ENCODE peak calls at places on chromosomes 4 and X, in seven cellular contexts. N, E, K, T, Y, V and C are unnamed samples. For H3K27me3, the result is how much of the 10 kb centered on the place peaks cover.

GRCh38 chrX:13110427-13111324 is 66.3 kb upstream of the FAM9C start:
- DNase-seq in K (peak), Y (no peak), N (no peak), E (peak), T (no peak), V (peak), C (no peak)

GRCh38 chr4:56979674-56980073 is 978 bp downstream of the POLR2B start:
- DNase-seq in T (peak), Y (no peak), E (no peak), K (peak), V (no peak), N (no peak), C (no peak)

GRCh38 chrX:107571296-107571998 is 56.9 kb upstream of the PRPS1 start:
- DNase-seq in N (peak), Y (peak), T (no peak), K (peak), E (peak), V (peak), C (no peak)

GRCh38 chrX:155262970-155263754 is 1.1 kb downstream of the RAB39B start:
- DNase-seq in V (no peak), K (no peak), Y (no peak), T (no peak), N (no peak), E (no peak), C (no peak)

GRCh38 chr4:48694824-48695223 is 85.3 kb downstream of the FRYL start:
- DNase-seq in T (no peak), E (no peak), K (no peak), Y (no peak), V (no peak), N (no peak), C (no peak)

GRCh38 chrX:54695231-54695630 is 102.8 kb downstream of the ITIH6 start:
- DNase-seq in T (peak), V (peak), N (no peak), E (no peak), Y (no peak), K (peak), C (no peak)

GRCh38 chrX:132958086-132958703 is at the start of gene HS6ST2:
- DNase-seq in K (no peak), N (no peak), T (no peak), Y (no peak), V (no peak), E (no peak), C (no peak)

GRCh38 chr4:849478-850175 is 23.7 kb upstream of the CPLX1 start:
- DNase-seq in K (no peak), Y (no peak), E (no peak), V (no peak), N (no peak), T (no peak), C (no peak)

GRCh38 chr4:118265312-118266144 is 87.3 kb downstream of the PRSS12 start:
- DNase-seq in V (no peak), N (peak), K (peak), T (peak), Y (no peak), E (peak), C (no peak)

GRCh38 chr4:149426461-149426860 is 389.2 kb downstream of the IQCM start:
- DNase-seq in N (no peak), Y (no peak), T (no peak), V (peak), K (peak), E (no peak), C (no peak)

GRCh38 chr4:17515724-17516407 is 901 bp downstream of the CLRN2 start:
- DNase-seq in K (no peak), N (no peak), V (no peak), E (no peak), T (no peak), Y (no peak), C (no peak)

GRCh38 chrX:71056857-71057256 is 11.3 kb downstream of the SNX12 start:
- DNase-seq in N (no peak), K (peak), E (no peak), T (no peak), Y (no peak), V (peak), C (no peak)

GRCh38 chr4:170589597-170590191 is 499.9 kb upstream of the AADAT start:
- DNase-seq in V (no peak), K (no peak), N (no peak), Y (no peak), T (no peak), E (no peak), C (no peak)

GRCh38 chr4:156336516-156336915 is 382.9 kb upstream of the CTSO start:
- DNase-seq in V (no peak), Y (no peak), N (no peak), E (no peak), T (no peak), K (no peak), C (no peak)

GRCh38 chr4:128403586-128403985 is 116.0 kb upstream of the PGRMC2 start:
- DNase-seq in Y (no peak), K (no peak), V (no peak), N (no peak), E (no peak), T (no peak), C (no peak)

GRCh38 chr4:38889143-38889542 is 21.5 kb downstream of the FAM114A1 start:
- DNase-seq in Y (no peak), V (peak), N (no peak), K (peak), T (no peak), E (no peak), C (no peak)

GRCh38 chrX:133482345-133483041 is 67.2 kb upstream of the GPC4 start:
- DNase-seq in Y (no peak), V (peak), T (no peak), N (no peak), E (no peak), K (peak), C (no peak)

GRCh38 chr4:86894465-86894864 is 2.2 kb upstream of the C4orf36 start:
- DNase-seq in E (no peak), K (no peak), T (no peak), N (no peak), V (no peak), Y (no peak), C (no peak)

GRCh38 chr4:7507381-7507780 is 72.7 kb upstream of the PSAPL1 start:
- DNase-seq in T (no peak), K (no peak), N (no peak), Y (no peak), V (no peak), E (no peak), C (no peak)

GRCh38 chrX:112678831-112679230 is 907 bp downstream of the LHFPL1 start:
- DNase-seq in Y (no peak), T (no peak), K (no peak), V (no peak), E (no peak), N (no peak), C (no peak)

GRCh38 chr4:147351083-147351787 is 129.7 kb upstream of the EDNRA start:
- DNase-seq in Y (no peak), T (no peak), K (peak), N (no peak), V (no peak), E (no peak), C (no peak)

GRCh38 chr4:52081216-52081615 is 30.1 kb downstream of the SPATA18 start:
- DNase-seq in K (no peak), N (no peak), T (no peak), E (no peak), V (no peak), Y (no peak), C (no peak)

GRCh38 chr4:170089274-170089742 is 448 bp downstream of the AADAT start:
- DNase-seq in Y (no peak), V (peak), T (peak), K (peak), N (no peak), E (no peak), C (no peak)

GRCh38 chr4:147447820-147448219 is 33.1 kb upstream of the EDNRA start:
- DNase-seq in N (no peak), T (no peak), V (no peak), E (no peak), K (no peak), Y (no peak), C (no peak)

GRCh38 chrX:105711805-105712204 is 110.5 kb upstream of the NRK start:
- DNase-seq in Y (no peak), N (no peak), E (no peak), T (no peak), V (no peak), K (no peak), C (no peak)

GRCh38 chr4:105061136-105061696 is 85.5 kb upstream of the TET2 start:
- DNase-seq in T (no peak), Y (no peak), N (no peak), V (no peak), E (peak), K (peak), C (no peak)

GRCh38 chr4:140028676-140029407 is 125.1 kb downstream of the MAML3 start:
- DNase-seq in K (no peak), Y (no peak), E (no peak), T (no peak), N (no peak), V (no peak), C (no peak)

GRCh38 chr4:633976-634598 is 8.7 kb downstream of the PDE6B start:
- DNase-seq in V (no peak), N (no peak), T (no peak), Y (no peak), K (no peak), E (no peak), C (no peak)

GRCh38 chr4:71261633-71262121 is 77.1 kb upstream of the SLC4A4 start:
- DNase-seq in Y (no peak), N (no peak), T (no peak), E (no peak), K (no peak), V (no peak), C (no peak)

GRCh38 chrX:34338046-34338445 is 205.9 kb upstream of the FAM47A start:
- DNase-seq in K (no peak), V (no peak), T (no peak), N (no peak), Y (no peak), E (no peak), C (no peak)

DNA sequence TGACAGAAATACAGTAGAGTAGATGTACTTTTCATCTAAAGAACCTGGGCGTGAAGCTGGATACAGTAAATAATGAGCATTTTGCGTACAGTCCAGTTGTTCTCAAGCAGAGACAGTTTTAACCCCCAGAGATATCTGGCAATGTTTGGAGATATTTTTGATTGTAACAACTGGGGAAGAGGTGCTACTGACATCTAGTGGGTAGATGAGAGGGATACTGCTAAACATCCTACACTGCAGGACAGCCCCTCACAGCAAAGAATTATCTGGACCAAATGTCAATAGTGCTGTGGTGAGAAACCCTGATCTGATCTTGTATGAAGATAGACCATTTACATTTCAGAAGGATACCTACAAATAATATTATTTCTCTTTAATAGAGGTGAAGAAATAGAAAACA is 200.2 kb upstream of the FAM47A start:
- DNase-seq in E (no peak), V (peak), T (no peak), K (no peak), N (no peak), Y (no peak), C (no peak)
- TF ChIP-seq CTCF in E (no peak), V (peak), T (no peak), K (peak), N (no peak), Y (no peak), C (no peak)

GRCh38 chr4:26237916-26238315 is 82.9 kb upstream of the RBPJ start:
- DNase-seq in K (no peak), N (no peak), Y (no peak), V (no peak), T (no peak), E (no peak), C (no peak)
- H3K27ac ChIP-seq in K (no peak), N (no peak), Y (no peak), V (no peak), T (no peak), E (no peak), C (no peak)

GRCh38 chrX:39690541-39691415 is 407.0 kb downstream of the BCOR start:
- DNase-seq in N (no peak), K (no peak), T (no peak), V (no peak), E (no peak), Y (no peak), C (no peak)

GRCh38 chrX:39688576-39689373 is 409.0 kb downstream of the BCOR start:
- DNase-seq in N (peak), V (peak), T (peak), E (peak), K (peak), Y (no peak), C (no peak)

GRCh38 chrX:39689374-39690104 is 408.2 kb downstream of the BCOR start:
- DNase-seq in V (no peak), K (no peak), T (no peak), Y (no peak), N (no peak), E (no peak), C (no peak)

GRCh38 chrX:39691724-39692123 is 406.0 kb downstream of the BCOR start:
- DNase-seq in V (no peak), N (no peak), E (no peak), T (no peak), Y (no peak), K (no peak), C (no peak)

DNA sequence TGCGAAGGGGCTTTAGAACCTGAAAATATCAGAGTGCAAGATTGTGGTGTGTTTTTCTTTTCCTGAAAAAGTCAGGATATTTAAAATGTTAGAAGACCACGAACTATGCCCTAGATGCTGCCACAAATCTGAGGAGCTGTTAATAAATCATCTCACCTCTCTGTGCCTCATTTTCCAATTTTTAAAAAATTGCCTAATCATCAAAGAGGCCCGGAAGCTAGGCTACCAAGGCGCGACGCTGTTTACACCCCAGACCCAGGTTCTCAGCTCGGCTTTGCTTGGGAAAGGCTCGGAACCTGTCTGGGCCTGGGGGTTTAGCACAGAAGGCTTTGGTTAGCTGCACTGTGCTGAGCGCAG is 409.6 kb downstream of the BCOR start:
- DNase-seq in E (no peak), Y (no peak), K (no peak), N (no peak), T (no peak), V (no peak), C (no peak)
- H3K27me3 ChIP-seq in E (under half), Y (under half), K (under half), N (under half), T (under half), V (under half), C (under half)

DNA sequence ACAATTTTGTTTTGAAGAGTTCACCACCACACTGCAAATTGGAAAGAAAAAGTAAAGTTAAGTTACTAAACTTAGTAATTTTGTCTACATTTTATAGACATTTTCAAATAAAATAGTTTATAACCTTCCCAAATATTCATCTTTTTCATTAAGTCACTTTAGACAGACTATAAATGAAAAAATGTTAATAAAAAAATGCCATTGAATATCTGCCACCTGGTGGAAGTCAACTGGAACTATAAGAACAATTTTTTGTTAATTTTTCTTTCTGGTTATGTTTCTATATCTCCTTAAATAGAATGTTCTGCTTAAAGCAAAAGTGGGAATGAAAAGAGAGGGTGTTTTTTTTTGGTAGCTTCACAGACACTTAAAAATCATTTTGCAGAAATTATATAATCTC is 534.4 kb upstream of the PCDH10 start:
- DNase-seq in E (no peak), K (peak), T (no peak), Y (no peak), N (no peak), V (peak), C (no peak)
- TF ChIP-seq CTCF in E (no peak), K (peak), T (peak), Y (no peak), N (no peak), V (peak), C (no peak)

DNA sequence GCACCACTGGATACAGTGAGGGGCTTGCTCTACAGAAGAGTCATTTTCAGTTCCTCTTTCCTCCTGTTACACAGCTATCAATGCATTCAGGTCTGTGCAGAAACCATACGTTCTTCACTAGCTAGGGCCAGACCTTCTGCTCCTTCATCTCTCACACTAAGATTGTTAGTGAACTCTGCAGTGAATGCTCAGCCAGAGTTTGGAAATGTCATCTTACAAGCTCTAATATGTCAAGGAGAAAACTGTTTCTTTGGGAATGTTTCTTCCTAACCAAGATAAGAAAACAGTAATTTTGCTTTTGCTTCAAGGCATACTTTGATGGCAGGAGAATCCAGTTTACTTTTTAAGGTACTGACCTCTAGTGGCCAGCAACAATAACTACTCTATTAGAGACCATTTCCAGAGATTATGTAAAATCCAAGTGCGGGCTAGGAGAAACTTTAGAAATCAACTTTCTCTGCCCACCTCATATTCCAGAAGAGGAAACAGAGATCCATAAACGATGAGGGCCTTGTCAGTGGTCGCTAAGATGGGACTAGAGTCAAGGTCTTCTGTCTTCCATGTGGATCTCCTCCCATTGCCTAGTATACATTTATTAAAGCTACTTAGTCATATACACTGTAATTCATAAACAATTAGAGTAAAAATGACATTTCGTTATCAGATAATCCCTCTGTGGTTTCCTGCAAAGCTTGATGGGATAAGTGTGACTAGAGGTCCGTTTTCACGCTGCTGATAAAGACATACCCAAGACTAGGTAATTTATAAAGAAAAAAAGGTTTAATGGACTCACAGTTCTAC is 12.1 kb upstream of the CC2D2A start:
- DNase-seq in E (no peak), T (no peak), V (peak), Y (no peak), K (peak), N (no peak), C (no peak)
- H3K27ac ChIP-seq in E (no peak), T (no peak), V (no peak), Y (peak), K (peak), N (no peak), C (no peak)

GRCh38 chr4:89295415-89295927 is 12.1 kb downstream of the GPRIN3 start:
- DNase-seq in T (no peak), Y (no peak), K (no peak), E (no peak), N (no peak), V (no peak), C (no peak)
- H3K27me3 ChIP-seq in T (under half), Y (under half), K (under half), E (under half), N (under half), V (under half), C (under half)

DNA sequence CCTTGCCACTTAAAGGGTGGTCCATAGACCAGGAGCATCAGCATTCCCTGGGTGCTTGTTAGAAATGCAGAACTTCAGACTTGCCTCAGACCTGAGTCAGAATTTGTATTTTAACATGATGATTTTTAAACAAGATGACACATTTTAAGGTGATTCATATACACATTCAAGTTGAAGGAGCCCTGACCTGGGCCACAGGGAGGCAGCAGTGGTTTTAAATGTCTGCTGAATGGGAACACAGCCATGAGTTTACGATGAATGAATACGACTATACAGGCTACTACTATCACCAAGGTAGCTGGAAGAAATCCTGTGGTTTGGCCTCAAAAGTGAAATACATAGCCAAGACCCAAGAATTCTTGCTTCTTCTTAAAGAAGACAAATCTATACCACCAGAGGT is 2.9 kb downstream of the HDAC8 start:
- DNase-seq in N (no peak), Y (no peak), E (no peak), V (peak), K (peak), T (no peak), C (no peak)
- TF ChIP-seq CTCF in N (no peak), Y (no peak), E (no peak), V (peak), K (peak), T (no peak), C (no peak)